ENCODE peak calls at places on chromosomes 7 and 10, in four cellular contexts. Y is GM12878, Z is K562, C is HEK293T. O is an unnamed sample.

GRCh38 chr10:79129361-79129997 is 60.7 kb downstream of the ZMIZ1 start:
- DNase-seq in Y (no peak), Z (peak), C (peak), O (peak)

GRCh38 chr7:150413640-150414081 is 34.5 kb downstream of the ZNF775 start:
- DNase-seq in Y (no peak), Z (peak), C (no peak), O (no peak)

GRCh38 chr7:68146970-68147369 is 1150.3 kb downstream of the TYW1 start:
- DNase-seq in Y (no peak), Z (no peak), C (no peak), O (no peak)

GRCh38 chr10:122812751-122813150 is 32.9 kb downstream of the CUZD1 start:
- DNase-seq in Y (no peak), Z (no peak), C (no peak), O (no peak)

GRCh38 chr7:111274882-111275281 is 184.0 kb downstream of the LRRN3 start:
- DNase-seq in Y (no peak), Z (no peak), C (no peak), O (no peak)

GRCh38 chr7:125136341-125136740 is 206.7 kb upstream of the POT1 start:
- DNase-seq in Y (no peak), Z (no peak), C (no peak), O (no peak)

GRCh38 chr7:78576196-78576595 is 777.6 kb downstream of the PHTF2 start:
- DNase-seq in Y (no peak), Z (no peak), C (no peak), O (no peak)

GRCh38 chr7:106772655-106773108 is 92.4 kb upstream of the PIK3CG start:
- DNase-seq in Y (no peak), Z (no peak), C (no peak), O (no peak)

DNA sequence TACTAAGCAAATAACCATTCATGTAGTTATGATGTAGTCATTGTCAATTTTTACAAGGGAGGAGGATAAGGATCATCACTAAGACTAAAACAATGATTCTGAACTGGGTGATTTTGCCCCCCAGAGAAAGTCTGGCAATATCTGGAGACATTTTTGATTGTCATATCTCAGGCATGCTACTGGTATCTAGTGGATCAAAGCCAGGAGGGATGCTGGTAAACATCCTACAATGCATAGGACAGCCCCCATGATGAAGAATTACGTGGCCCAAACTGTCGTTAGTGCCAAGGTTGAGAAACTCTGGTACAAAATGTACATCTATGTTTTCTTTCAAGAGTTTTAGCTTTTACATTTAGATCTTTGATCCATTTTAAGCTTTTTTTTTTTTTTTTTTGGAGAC is 57.3 kb downstream of the GBF1 start:
- DNase-seq in Y (no peak), Z (no peak), C (no peak), O (no peak)
- TF ChIP-seq FOXK2 in Y (no peak), Z (no peak), C (no peak), O (no peak)

GRCh38 chr10:43574906-43575305 is 490 bp upstream of the ZNF239 start:
- DNase-seq in Y (no peak), Z (no peak), C (no peak), O (no peak)

GRCh38 chr10:43574035-43574892 is at the start of gene ZNF239:
- DNase-seq in Y (no peak), Z (peak), C (peak), O (no peak)

GRCh38 chr10:43576062-43576461 is 1.6 kb upstream of the ZNF239 start:
- DNase-seq in Y (no peak), Z (no peak), C (no peak), O (no peak)

GRCh38 chr10:43576580-43576979 is 2.2 kb upstream of the ZNF239 start:
- DNase-seq in Y (no peak), Z (no peak), C (no peak), O (no peak)

GRCh38 chr10:43573250-43574034 is 974 bp downstream of the ZNF239 start:
- DNase-seq in Y (no peak), Z (no peak), C (no peak), O (no peak)
- TF ChIP-seq FOXK2 in Y (no peak), Z (no peak), C (no peak), O (no peak)

GRCh38 chr7:45120-46090 is 147.0 kb upstream of the FAM20C start:
- DNase-seq in Y (no peak), Z (no peak), C (no peak), O (no peak)
- TF ChIP-seq FOXK2 in Y (no peak), Z (no peak), C (no peak), O (no peak)

GRCh38 chr7:3310884-3311283 is 9.8 kb downstream of the SDK1 start:
- DNase-seq in Y (no peak), Z (no peak), C (no peak), O (no peak)
- TF ChIP-seq FOXK2 in Y (no peak), Z (no peak), C (no peak), O (no peak)

DNA sequence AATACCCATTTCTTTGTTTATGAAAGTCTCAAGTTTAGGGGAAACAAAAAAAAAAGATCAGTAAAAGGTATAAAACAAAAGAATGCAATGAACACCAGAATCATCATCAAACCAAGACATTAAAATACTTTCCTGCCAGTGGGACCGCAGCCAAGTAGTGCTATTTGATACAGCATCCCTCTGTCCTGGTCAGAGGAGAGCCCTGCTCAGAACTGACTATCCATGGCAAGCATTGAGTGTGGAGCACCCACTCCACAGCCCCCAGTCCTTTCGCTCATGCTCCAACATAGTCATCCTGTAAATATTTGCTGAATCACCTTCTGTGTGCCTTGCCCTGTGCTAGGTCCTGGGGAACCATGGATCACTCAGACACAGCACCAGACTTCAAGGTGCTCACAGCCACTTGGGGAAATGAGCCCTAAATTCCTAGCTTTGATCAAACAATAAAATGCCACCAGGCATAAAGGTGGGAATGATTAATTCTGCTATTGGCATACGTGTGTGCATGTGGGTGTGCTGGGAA is 213.6 kb upstream of the TBX20 start:
- DNase-seq in Y (no peak), Z (no peak), C (no peak), O (no peak)
- TF ChIP-seq FOXK2 in Y (no peak), Z (no peak), C (no peak), O (no peak)

O was measured in HepG2.